ENCODE peak calls at places on chromosomes 4 and X, in ten cellular contexts. J is hippocampal formation; Q is RPMI8226; X is NCI-H1694 treated with DMSO at 0.1 percent for 48 hours; O is AG04449; T is hypothalamus; E is Jurkat, Clone E6-1; W is substantia nigra; Z is caudate nucleus; V is globus pallidus. P is an unnamed sample.

GRCh38 chr4:161252520-161253141 is 911.2 kb downstream of the FSTL5 start:
- DNase-seq in J (no peak), Q (peak; percentile 33), X (peak; percentile 4), O (no peak), W (no peak), V (no peak), Z (no peak), E (peak; percentile 18), T (no peak), P (no peak)

GRCh38 chr4:28092610-28093009 is 1232.0 kb downstream of the STIM2 start:
- DNase-seq in T (no peak), V (no peak), J (no peak), E (no peak), Q (no peak), X (no peak), O (no peak), Z (no peak), W (no peak), P (no peak)

GRCh38 chr4:89836897-89837384 is at the start of gene SNCA:
- DNase-seq in T (peak; percentile 60), Q (no peak), O (no peak), W (peak; percentile 81), E (no peak), Z (peak; percentile 66), J (peak; percentile 84), X (peak; percentile 63), V (peak; percentile 83), P (peak; percentile 21)

GRCh38 chr4:183554878-183555585 is 50.2 kb downstream of the ING2 start:
- DNase-seq in O (no peak), J (no peak), E (no peak), T (no peak), Q (no peak), W (no peak), V (no peak), Z (no peak), X (no peak), P (no peak)

GRCh38 chr4:80171251-80171650 is 26.1 kb upstream of the PRDM8 start:
- DNase-seq in E (no peak), J (no peak), O (peak; percentile 38), V (no peak), T (no peak), Z (no peak), Q (no peak), W (no peak), X (no peak), P (no peak)

GRCh38 chr4:76830612-76831474 is 67.1 kb downstream of the SOWAHB start:
- DNase-seq in Z (no peak), O (peak; percentile 55), V (no peak), X (no peak), T (no peak), E (no peak), Q (no peak), J (no peak), W (no peak), P (no peak)

GRCh38 chr4:136281307-136281706 is 1251.0 kb downstream of the PCDH18 start:
- DNase-seq in Z (no peak), X (no peak), Q (no peak), O (no peak), E (no peak), J (no peak), W (no peak), T (no peak), V (no peak), P (no peak)

GRCh38 chrX:110944323-110944761 is 148.7 kb upstream of the CHRDL1 start:
- DNase-seq in Q (no peak), X (no peak), O (no peak), Z (no peak), V (no peak), T (peak; percentile 5), W (no peak), J (no peak), E (no peak), P (no peak)

GRCh38 chr4:3226944-3227343 is 22.0 kb upstream of the MSANTD1 start:
- DNase-seq in J (no peak), X (no peak), Q (no peak), V (no peak), W (no peak), E (no peak), Z (no peak), T (no peak), O (no peak), P (no peak)

GRCh38 chr4:54855221-54855854 is 197.6 kb downstream of the KIT start:
- DNase-seq in V (no peak), X (no peak), Z (no peak), J (no peak), O (no peak), W (no peak), E (no peak), T (no peak), Q (no peak), P (no peak)

GRCh38 chr4:126799971-126800722 is 832.6 kb upstream of the INTU start:
- DNase-seq in E (no peak), T (no peak), O (no peak), J (no peak), Q (no peak), Z (no peak), W (no peak), V (no peak), X (no peak), P (no peak)

P was measured in T-helper 17 cell.